ENCODE peak calls at places on chromosomes 1 and 21, in seven cellular contexts. One of them, this sample, is unnamed.

GRCh38 chr1:156600733-156601121 is 552 bp downstream of the GPATCH4 start:
- DNase-seq in WTC11: no peak
- DNase-seq in AG04450: no peak
- DNase-seq in cardiac muscle cell: peak; percentile 35
- DNase-seq in HFF-Myc: no peak
- DNase-seq in GM12865: peak; percentile 26
- DNase-seq in tibial artery: no peak
- DNase-seq in this sample: no peak

GRCh38 chr21:28391938-28392337 is 600.7 kb downstream of the LTN1 start:
- DNase-seq in GM12865: no peak
- DNase-seq in tibial artery: no peak
- DNase-seq in cardiac muscle cell: no peak
- DNase-seq in HFF-Myc: no peak
- DNase-seq in WTC11: no peak
- DNase-seq in AG04450: no peak
- DNase-seq in this sample: no peak

GRCh38 chr1:182301026-182301436 is 90.6 kb downstream of the GLUL start:
- DNase-seq in HFF-Myc: no peak
- DNase-seq in cardiac muscle cell: no peak
- DNase-seq in tibial artery: no peak
- DNase-seq in AG04450: no peak
- DNase-seq in WTC11: no peak
- DNase-seq in GM12865: peak; percentile 31
- DNase-seq in this sample: no peak

GRCh38 chr1:218351617-218352438 is 6.7 kb downstream of the TGFB2 start:
- DNase-seq in HFF-Myc: no peak
- DNase-seq in WTC11: peak; percentile 33
- DNase-seq in cardiac muscle cell: peak; percentile 90
- DNase-seq in GM12865: peak; percentile 21
- DNase-seq in tibial artery: peak; percentile 74
- DNase-seq in AG04450: no peak
- DNase-seq in this sample: no peak

GRCh38 chr1:88979749-88980116 is 12.7 kb downstream of the KYAT3 start:
- DNase-seq in GM12865: no peak
- DNase-seq in AG04450: no peak
- DNase-seq in cardiac muscle cell: no peak
- DNase-seq in WTC11: no peak
- DNase-seq in HFF-Myc: no peak
- DNase-seq in tibial artery: no peak
- DNase-seq in this sample: no peak

GRCh38 chr1:76254165-76255043 is 179.9 kb downstream of the ST6GALNAC3 start:
- DNase-seq in HFF-Myc: no peak
- DNase-seq in cardiac muscle cell: peak; percentile 59
- DNase-seq in tibial artery: no peak
- DNase-seq in GM12865: no peak
- DNase-seq in WTC11: no peak
- DNase-seq in AG04450: no peak
- DNase-seq in this sample: no peak

GRCh38 chr21:22791986-22792560 is 1793.9 kb downstream of the NCAM2 start:
- DNase-seq in WTC11: no peak
- DNase-seq in tibial artery: no peak
- DNase-seq in cardiac muscle cell: peak; percentile 62
- DNase-seq in GM12865: peak; percentile 42
- DNase-seq in AG04450: peak; percentile 6
- DNase-seq in HFF-Myc: peak; percentile 4
- DNase-seq in this sample: peak; percentile 28

GRCh38 chr1:238409191-238409846 is 518.6 kb upstream of the ZP4 start:
- DNase-seq in cardiac muscle cell: peak; percentile 43
- DNase-seq in tibial artery: no peak
- DNase-seq in AG04450: peak; percentile 4
- DNase-seq in WTC11: no peak
- DNase-seq in GM12865: no peak
- DNase-seq in HFF-Myc: no peak
- DNase-seq in this sample: no peak

GRCh38 chr1:182244451-182244850 is 147.1 kb downstream of the GLUL start:
- DNase-seq in tibial artery: no peak
- DNase-seq in AG04450: no peak
- DNase-seq in cardiac muscle cell: no peak
- DNase-seq in GM12865: no peak
- DNase-seq in WTC11: no peak
- DNase-seq in HFF-Myc: no peak
- DNase-seq in this sample: no peak

GRCh38 chr21:20459838-20460237 is 538.4 kb upstream of the NCAM2 start:
- DNase-seq in WTC11: no peak
- DNase-seq in tibial artery: no peak
- DNase-seq in GM12865: no peak
- DNase-seq in HFF-Myc: no peak
- DNase-seq in AG04450: no peak
- DNase-seq in cardiac muscle cell: no peak
- DNase-seq in this sample: no peak

GRCh38 chr1:203361843-203362524 is 11.1 kb upstream of the FMOD start:
- DNase-seq in GM12865: peak; percentile 18
- DNase-seq in tibial artery: no peak
- DNase-seq in HFF-Myc: no peak
- DNase-seq in AG04450: no peak
- DNase-seq in WTC11: no peak
- DNase-seq in cardiac muscle cell: peak; percentile 78
- DNase-seq in this sample: no peak

GRCh38 chr1:208054485-208054884 is 143.6 kb upstream of the CD34 start:
- DNase-seq in GM12865: no peak
- DNase-seq in tibial artery: no peak
- DNase-seq in HFF-Myc: no peak
- DNase-seq in AG04450: no peak
- DNase-seq in cardiac muscle cell: no peak
- DNase-seq in WTC11: no peak
- DNase-seq in this sample: no peak
- TF ChIP-seq CTCF in GM12865: no peak
- TF ChIP-seq CTCF in tibial artery: no peak
- TF ChIP-seq CTCF in HFF-Myc: no peak
- TF ChIP-seq CTCF in AG04450: no peak
- TF ChIP-seq CTCF in cardiac muscle cell: no peak
- TF ChIP-seq CTCF in WTC11: no peak
- TF ChIP-seq CTCF in this sample: no peak

GRCh38 chr1:29698033-29698432 is 461.7 kb downstream of the PTPRU start:
- DNase-seq in HFF-Myc: peak; percentile 49
- DNase-seq in AG04450: no peak
- DNase-seq in GM12865: peak; percentile 16
- DNase-seq in cardiac muscle cell: peak; percentile 82
- DNase-seq in tibial artery: no peak
- DNase-seq in WTC11: peak; percentile 70
- DNase-seq in this sample: peak; percentile 76
- TF ChIP-seq CTCF in HFF-Myc: peak; percentile 80
- TF ChIP-seq CTCF in AG04450: peak; percentile 84
- TF ChIP-seq CTCF in GM12865: peak; percentile 25
- TF ChIP-seq CTCF in cardiac muscle cell: peak; percentile 81
- TF ChIP-seq CTCF in tibial artery: no peak
- TF ChIP-seq CTCF in WTC11: peak; percentile 52
- TF ChIP-seq CTCF in this sample: peak; percentile 49

GRCh38 chr1:155273134-155273982 is at the start of gene CLK2:
- DNase-seq in tibial artery: peak; percentile 97
- DNase-seq in cardiac muscle cell: peak; percentile 98
- DNase-seq in WTC11: peak; percentile 98
- DNase-seq in HFF-Myc: peak; percentile 77
- DNase-seq in AG04450: peak; percentile 78
- DNase-seq in GM12865: peak; percentile 98
- DNase-seq in this sample: peak; percentile 96
- TF ChIP-seq CTCF in tibial artery: no peak
- TF ChIP-seq CTCF in cardiac muscle cell: no peak
- TF ChIP-seq CTCF in WTC11: no peak
- TF ChIP-seq CTCF in HFF-Myc: no peak
- TF ChIP-seq CTCF in AG04450: no peak
- TF ChIP-seq CTCF in GM12865: no peak
- TF ChIP-seq CTCF in this sample: no peak

DNA sequence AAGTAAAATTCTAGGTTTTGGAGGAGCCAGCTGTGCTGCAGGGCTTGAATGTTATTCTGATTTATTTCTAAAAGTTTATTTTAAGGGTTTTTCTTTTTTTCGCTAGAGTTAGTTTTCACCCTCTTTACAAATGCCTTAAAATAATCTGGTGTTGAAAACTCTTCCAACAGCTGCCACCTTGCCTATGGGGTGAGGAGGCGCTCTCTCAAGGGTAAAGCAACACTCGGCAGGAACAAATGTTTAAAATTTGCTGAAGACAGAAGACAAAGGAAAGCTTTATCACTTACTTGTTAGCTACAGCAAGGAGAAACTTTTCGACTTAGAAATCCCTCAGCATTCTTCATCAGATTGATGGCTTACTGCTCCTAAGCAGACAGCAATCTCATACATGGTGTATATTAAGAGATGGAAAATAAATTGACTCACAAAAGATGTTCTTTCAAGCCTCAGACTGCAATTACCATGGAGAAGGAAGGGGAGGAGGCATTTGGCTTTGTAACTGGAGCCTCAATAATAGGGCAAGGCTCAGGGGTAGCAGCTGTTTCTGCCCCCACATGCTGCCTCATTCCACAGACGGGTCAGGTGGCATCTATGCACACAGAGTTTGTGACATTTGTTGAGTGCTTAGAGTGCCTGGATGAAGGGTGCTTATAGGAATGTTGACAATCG is 79.8 kb upstream of the RALGPS2 start:
- DNase-seq in HFF-Myc: no peak
- DNase-seq in cardiac muscle cell: no peak
- DNase-seq in AG04450: no peak
- DNase-seq in WTC11: no peak
- DNase-seq in GM12865: no peak
- DNase-seq in tibial artery: no peak
- DNase-seq in this sample: peak; percentile 10
- TF ChIP-seq CTCF in HFF-Myc: no peak
- TF ChIP-seq CTCF in cardiac muscle cell: no peak
- TF ChIP-seq CTCF in AG04450: no peak
- TF ChIP-seq CTCF in WTC11: no peak
- TF ChIP-seq CTCF in GM12865: no peak
- TF ChIP-seq CTCF in tibial artery: no peak
- TF ChIP-seq CTCF in this sample: no peak

DNA sequence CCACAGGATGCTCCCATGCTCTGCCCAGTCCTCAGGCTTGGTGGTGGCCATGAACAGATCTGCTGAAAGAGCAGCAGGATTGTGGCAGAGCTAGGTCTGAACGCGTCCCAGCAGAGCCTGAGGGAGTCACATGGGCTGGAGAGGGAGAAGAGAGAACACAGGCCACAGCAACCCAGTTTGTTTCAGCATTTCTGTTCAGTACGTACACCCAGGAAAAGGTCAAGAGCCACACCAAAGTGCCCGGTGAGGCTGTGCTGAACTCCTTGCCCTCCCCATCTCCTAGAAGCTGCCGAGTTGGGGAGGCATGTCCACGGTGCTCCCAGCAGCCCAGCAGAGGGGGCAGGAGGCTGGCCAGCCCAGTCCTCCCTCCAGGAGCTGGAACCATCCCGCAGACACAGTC is 5.5 kb downstream of the PKP1 start:
- DNase-seq in cardiac muscle cell: no peak
- DNase-seq in GM12865: no peak
- DNase-seq in AG04450: no peak
- DNase-seq in tibial artery: no peak
- DNase-seq in HFF-Myc: no peak
- DNase-seq in WTC11: no peak
- DNase-seq in this sample: no peak
- TF ChIP-seq CTCF in cardiac muscle cell: no peak
- TF ChIP-seq CTCF in GM12865: no peak
- TF ChIP-seq CTCF in AG04450: no peak
- TF ChIP-seq CTCF in tibial artery: no peak
- TF ChIP-seq CTCF in HFF-Myc: no peak
- TF ChIP-seq CTCF in WTC11: no peak
- TF ChIP-seq CTCF in this sample: no peak

DNA sequence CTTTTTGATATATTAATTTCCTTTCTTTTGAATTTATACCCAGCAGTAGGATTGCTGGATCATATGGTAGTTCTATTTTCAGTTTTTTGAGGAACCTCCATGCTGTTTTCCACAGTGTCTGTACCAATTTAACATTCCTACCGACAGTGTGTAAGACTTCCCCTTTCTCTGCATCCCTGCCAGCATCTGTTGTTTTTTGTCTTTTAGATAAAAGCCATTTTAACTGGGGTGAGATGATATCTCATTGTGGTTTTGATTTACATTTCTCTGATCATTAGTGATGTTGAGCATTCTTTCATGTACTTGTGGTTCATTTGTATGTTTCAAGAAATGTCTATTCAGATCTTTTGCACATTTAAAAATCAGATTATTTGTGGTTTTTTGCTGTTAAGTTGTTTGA is 62.4 kb upstream of the STUM start:
- DNase-seq in cardiac muscle cell: no peak
- DNase-seq in GM12865: no peak
- DNase-seq in HFF-Myc: no peak
- DNase-seq in tibial artery: no peak
- DNase-seq in AG04450: no peak
- DNase-seq in WTC11: no peak
- DNase-seq in this sample: no peak
- TF ChIP-seq CTCF in cardiac muscle cell: no peak
- TF ChIP-seq CTCF in GM12865: no peak
- TF ChIP-seq CTCF in HFF-Myc: no peak
- TF ChIP-seq CTCF in tibial artery: no peak
- TF ChIP-seq CTCF in AG04450: no peak
- TF ChIP-seq CTCF in WTC11: no peak
- TF ChIP-seq CTCF in this sample: no peak

GRCh38 chr1:202210370-202210769 is 16.8 kb downstream of the LGR6 start:
- DNase-seq in WTC11: peak; percentile 50
- DNase-seq in GM12865: no peak
- DNase-seq in AG04450: no peak
- DNase-seq in tibial artery: no peak
- DNase-seq in cardiac muscle cell: no peak
- DNase-seq in HFF-Myc: no peak
- DNase-seq in this sample: no peak
- TF ChIP-seq CTCF in WTC11: no peak
- TF ChIP-seq CTCF in GM12865: no peak
- TF ChIP-seq CTCF in AG04450: peak; percentile 18
- TF ChIP-seq CTCF in tibial artery: no peak
- TF ChIP-seq CTCF in cardiac muscle cell: peak; percentile 3
- TF ChIP-seq CTCF in HFF-Myc: no peak
- TF ChIP-seq CTCF in this sample: peak; percentile 11

GRCh38 chr1:31707711-31708110 is 3.9 kb upstream of the COL16A1 start:
- DNase-seq in WTC11: no peak
- DNase-seq in AG04450: no peak
- DNase-seq in cardiac muscle cell: peak; percentile 88
- DNase-seq in tibial artery: no peak
- DNase-seq in GM12865: peak; percentile 66
- DNase-seq in HFF-Myc: no peak
- DNase-seq in this sample: no peak
- TF ChIP-seq CTCF in WTC11: no peak
- TF ChIP-seq CTCF in AG04450: peak; percentile 46
- TF ChIP-seq CTCF in cardiac muscle cell: peak; percentile 48
- TF ChIP-seq CTCF in tibial artery: no peak
- TF ChIP-seq CTCF in GM12865: peak; percentile 23
- TF ChIP-seq CTCF in HFF-Myc: peak; percentile 34
- TF ChIP-seq CTCF in this sample: no peak

GRCh38 chr1:13825033-13825432 is 125.0 kb downstream of the PRDM2 start:
- DNase-seq in GM12865: no peak
- DNase-seq in cardiac muscle cell: no peak
- DNase-seq in tibial artery: peak; percentile 13
- DNase-seq in WTC11: no peak
- DNase-seq in AG04450: no peak
- DNase-seq in HFF-Myc: no peak
- DNase-seq in this sample: no peak
- TF ChIP-seq CTCF in GM12865: no peak
- TF ChIP-seq CTCF in cardiac muscle cell: no peak
- TF ChIP-seq CTCF in tibial artery: no peak
- TF ChIP-seq CTCF in WTC11: no peak
- TF ChIP-seq CTCF in AG04450: peak; percentile 27
- TF ChIP-seq CTCF in HFF-Myc: no peak
- TF ChIP-seq CTCF in this sample: no peak

This sample was measured in nephron progenitor cell.